ENCODE peak calls at places on chromosome X, in seven cellular contexts. A is cardiac muscle cell, J is Peyer's patch, V is heart left ventricle, Z is right cardiac atrium, W is upper lobe of right lung, I is ovary. T is an unnamed sample.

GRCh38 chrX:40578039-40578438 is 2.7 kb upstream of the ATP6AP2 start:
- DNase-seq in A (no peak), J (no peak), V (no peak), Z (no peak), W (no peak), I (no peak), T (no peak)

GRCh38 chrX:82813671-82814078 is 694.4 kb upstream of the POU3F4 start:
- DNase-seq in A (peak; percentile 0), J (no peak), V (no peak), Z (no peak), W (no peak), I (no peak), T (no peak)

GRCh38 chrX:49767231-49767630 is 61.9 kb upstream of the PAGE4 start:
- DNase-seq in A (peak; percentile 3), J (no peak), V (no peak), Z (no peak), W (no peak), I (no peak), T (no peak)

GRCh38 chrX:123803331-123803983 is 56.4 kb upstream of the XIAP start:
- DNase-seq in A (peak; percentile 64), J (no peak), V (peak; percentile 47), Z (no peak), W (no peak), I (no peak), T (no peak)

GRCh38 chrX:19225906-19226305 is 103.6 kb upstream of the ADGRG2 start:
- DNase-seq in A (peak; percentile 3), J (no peak), V (no peak), Z (no peak), W (no peak), I (no peak), T (no peak)

GRCh38 chrX:78796916-78797315 is 49.4 kb downstream of the LPAR4 start:
- DNase-seq in A (no peak), J (no peak), V (no peak), Z (no peak), W (no peak), I (no peak), T (no peak)

GRCh38 chrX:100995469-100995868 is 26.0 kb downstream of the ARL13A start:
- DNase-seq in A (peak; percentile 44), J (no peak), V (no peak), Z (no peak), W (no peak), I (no peak), T (no peak)

GRCh38 chrX:80792205-80792604 is 17.5 kb downstream of the BRWD3 start:
- DNase-seq in A (peak; percentile 30), J (no peak), V (no peak), Z (no peak), W (no peak), I (no peak), T (no peak)

GRCh38 chrX:73069365-73070035 is 9.8 kb downstream of the PABPC1L2A start:
- DNase-seq in A (no peak), J (no peak), V (no peak), Z (peak; percentile 36), W (no peak), I (no peak), T (no peak)

GRCh38 chrX:39018526-39018925 is 217.3 kb downstream of the MID1IP1 start:
- DNase-seq in A (no peak), J (no peak), V (no peak), Z (no peak), W (no peak), I (no peak), T (no peak)

GRCh38 chrX:15947648-15948317 is 93.2 kb upstream of the AP1S2 start:
- DNase-seq in A (peak; percentile 61), J (no peak), V (no peak), Z (no peak), W (no peak), I (no peak), T (no peak)
- H3K27ac ChIP-seq in A (no peak overlapping the region), J (no peak overlapping the region), V (no peak overlapping the region), Z (no peak overlapping the region), W (no peak overlapping the region), I (no peak overlapping the region), T (no peak overlapping the region)

GRCh38 chrX:150255441-150256296 is 107.4 kb upstream of the MAMLD1 start:
- DNase-seq in A (no peak), J (no peak), V (no peak), Z (no peak), W (no peak), I (no peak), T (no peak)

GRCh38 chrX:150256297-150256650 is 106.8 kb upstream of the MAMLD1 start:
- DNase-seq in A (no peak), J (no peak), V (no peak), Z (no peak), W (no peak), I (no peak), T (no peak)

GRCh38 chrX:150258463-150259430 is 104.4 kb upstream of the MAMLD1 start:
- DNase-seq in A (no peak), J (no peak), V (no peak), Z (no peak), W (no peak), I (no peak), T (no peak)

GRCh38 chrX:150258176-150258425 is 105.0 kb upstream of the MAMLD1 start:
- DNase-seq in A (no peak), J (no peak), V (no peak), Z (no peak), W (no peak), I (no peak), T (no peak)

GRCh38 chrX:150257348-150258175 is 105.6 kb upstream of the MAMLD1 start:
- DNase-seq in A (no peak), J (no peak), V (no peak), Z (no peak), W (no peak), I (no peak), T (no peak)
- H3K27ac ChIP-seq in A (no peak overlapping the region), J (no peak overlapping the region), V (no peak overlapping the region), Z (no peak overlapping the region), W (no peak overlapping the region), I (no peak overlapping the region), T (no peak overlapping the region)

DNA sequence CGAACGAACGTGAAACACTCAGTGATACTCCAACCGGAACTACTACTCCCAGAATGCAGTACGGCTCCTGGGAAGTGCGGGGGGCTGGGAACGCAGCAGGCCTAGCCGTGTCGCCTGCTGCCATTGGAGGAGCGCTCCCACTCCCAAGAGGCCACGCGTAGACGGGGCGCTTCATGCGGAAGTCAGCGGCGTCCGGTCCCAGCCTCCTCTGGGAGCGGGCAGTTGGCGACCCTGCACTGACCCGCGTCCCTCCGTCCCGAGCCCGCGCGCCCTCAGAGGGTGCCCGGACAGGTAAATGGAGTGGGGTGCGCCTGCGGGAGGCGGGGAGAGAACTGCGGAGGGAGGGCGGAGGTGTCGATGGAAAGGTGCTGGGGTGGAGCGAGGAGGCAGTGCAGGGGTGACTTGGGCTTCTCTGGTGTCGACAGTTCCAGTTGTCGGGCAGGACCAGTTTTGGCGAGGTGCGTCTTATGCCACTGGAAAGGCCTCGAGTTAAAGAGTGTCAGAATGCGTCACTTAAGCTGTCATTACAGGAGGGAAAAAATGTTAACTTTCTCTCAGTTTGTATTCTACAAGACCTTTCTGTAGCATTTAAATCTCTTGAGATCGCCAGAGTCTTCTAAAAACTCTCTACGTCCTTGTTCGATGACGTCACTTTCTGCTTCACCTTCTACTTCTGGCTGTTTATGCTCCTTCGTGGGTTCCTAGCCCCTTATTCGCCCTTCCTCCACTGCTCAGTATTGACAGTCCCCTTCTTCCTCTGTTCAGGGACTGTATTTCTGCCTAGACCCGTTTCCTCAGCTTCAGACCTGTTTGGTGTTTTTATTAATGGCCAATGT is at the start of gene VAMP7:
- DNase-seq in A (peak; percentile 90), J (peak; percentile 87), V (peak; percentile 91), Z (peak; percentile 94), W (peak; percentile 92), I (peak; percentile 76), T (peak; percentile 91)
- H3K27ac ChIP-seq in A (no peak within 1 kb of the TSS), J (peak within 1 kb of the TSS; percentile 81), V (peak within 1 kb of the TSS; percentile 82), Z (peak within 1 kb of the TSS; percentile 76), W (peak within 1 kb of the TSS; percentile 81), I (no peak within 1 kb of the TSS), T (peak within 1 kb of the TSS; percentile 47)

GRCh38 chrX:130091976-130092522 is 18.2 kb downstream of the ELF4 start:
- DNase-seq in A (no peak), J (peak; percentile 69), V (peak; percentile 57), Z (peak; percentile 80), W (peak; percentile 80), I (no peak), T (no peak)
- H3K27ac ChIP-seq in A (no peak overlapping the region), J (peak overlapping the region; percentile 86), V (peak overlapping the region; percentile 73), Z (peak overlapping the region; percentile 51), W (peak overlapping the region; percentile 58), I (no peak overlapping the region), T (peak overlapping the region; percentile 52)

DNA sequence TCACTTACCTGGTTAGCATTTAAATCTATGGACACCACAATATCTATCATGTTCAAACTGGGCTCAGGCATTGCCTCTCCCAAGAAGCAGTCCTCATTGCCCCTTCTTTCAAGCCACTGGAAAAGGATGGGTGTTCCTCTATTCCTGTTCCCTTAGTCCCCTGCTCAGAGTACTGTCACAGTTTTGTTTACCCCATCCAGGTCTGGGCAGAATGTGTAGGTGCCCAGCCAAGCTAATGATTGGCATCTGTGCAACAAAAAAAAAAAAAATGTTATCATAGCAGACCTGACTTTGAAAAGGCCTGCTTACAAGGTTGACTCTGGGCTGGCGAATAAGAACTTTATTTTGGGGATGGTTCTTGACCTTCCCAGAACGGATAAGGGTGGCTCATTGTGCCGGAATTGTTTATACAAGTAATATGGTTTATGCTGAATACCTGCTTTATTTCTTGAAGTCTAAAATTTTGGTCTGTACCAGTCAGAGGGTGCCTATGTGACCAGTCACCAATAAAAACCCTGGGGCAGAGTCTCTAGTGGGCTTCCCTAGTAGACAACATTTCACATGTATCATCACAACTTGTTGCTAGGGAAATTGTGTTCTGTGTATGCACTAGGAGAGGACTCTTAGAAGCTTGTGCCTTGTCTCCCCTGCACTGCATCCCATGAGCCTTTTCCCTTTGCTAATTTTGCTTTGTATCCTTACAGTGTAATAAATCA is 47.9 kb downstream of the JADE3 start:
- DNase-seq in A (no peak), J (no peak), V (no peak), Z (no peak), W (no peak), I (no peak), T (no peak)
- H3K27ac ChIP-seq in A (no peak overlapping the region), J (no peak overlapping the region), V (no peak overlapping the region), Z (no peak overlapping the region), W (no peak overlapping the region), I (no peak overlapping the region), T (no peak overlapping the region)